ENCODE peak calls at places on chromosomes 13 and 19, in eight cellular contexts. Y is CD8-positive, alpha-beta memory T cell; W is GM23338; B is CD8-positive, alpha-beta T cell; A is sigmoid colon; X is tibial nerve; L is colonic mucosa; N is stomach. T is an unnamed sample.

GRCh38 chr19:53182202-53182601 is 11.0 kb downstream of the ZNF665 start:
- DNase-seq in W (no peak), L (no peak), X (no peak), Y (no peak), N (no peak), B (no peak), A (no peak), T (no peak)

GRCh38 chr13:22961835-22962537 is 218.8 kb upstream of the SGCG start:
- DNase-seq in N (no peak), B (no peak), A (no peak), Y (no peak), W (no peak), L (no peak), X (no peak), T (no peak)

GRCh38 chr19:33124207-33125098 is 7.5 kb upstream of the WDR88 start:
- DNase-seq in W (no peak), B (no peak), A (no peak), X (no peak), Y (no peak), L (no peak), N (no peak), T (no peak)

GRCh38 chr19:32606289-32606688 is 25.3 kb downstream of the PDCD5 start:
- DNase-seq in X (no peak), L (no peak), W (no peak), B (no peak), N (no peak), A (no peak), Y (no peak), T (no peak)

GRCh38 chr13:23673354-23673753 is 103.1 kb downstream of the TNFRSF19 start:
- DNase-seq in Y (no peak), N (no peak), W (no peak), X (no peak), A (no peak), B (no peak), L (no peak), T (peak; percentile 39)

GRCh38 chr13:40433577-40433976 is 232.9 kb downstream of the FOXO1 start:
- DNase-seq in A (no peak), L (no peak), B (no peak), X (no peak), Y (peak; percentile 27), N (no peak), W (no peak), T (no peak)

GRCh38 chr19:16849168-16849567 is 20.0 kb downstream of the SIN3B start:
- DNase-seq in B (no peak), X (no peak), A (no peak), N (no peak), L (peak; percentile 27), W (no peak), Y (no peak), T (no peak)

GRCh38 chr13:54198911-54199310 is 1170.3 kb downstream of the OLFM4 start:
- DNase-seq in W (no peak), A (no peak), Y (no peak), N (no peak), B (no peak), L (no peak), X (no peak), T (no peak)

GRCh38 chr19:2207991-2208860 is 27.9 kb downstream of the PLEKHJ1 start:
- DNase-seq in A (peak; percentile 85), L (peak; percentile 73), Y (peak; percentile 6), X (peak; percentile 65), B (no peak), W (peak; percentile 75), N (peak; percentile 48), T (peak; percentile 49)

GRCh38 chr13:32200741-32201140 is 114.4 kb downstream of the ZAR1L start:
- DNase-seq in L (no peak), A (no peak), B (no peak), X (no peak), N (no peak), Y (no peak), W (no peak), T (no peak)
- H3K36me3 ChIP-seq in L (no peaks in the 10 kb centered on the region), A (peaks cover 10% of the 10 kb centered on the region), B (no peaks in the 10 kb centered on the region), X (no peaks in the 10 kb centered on the region), N (peaks cover 4% of the 10 kb centered on the region), Y (no peaks in the 10 kb centered on the region), W (no peaks in the 10 kb centered on the region), T (peaks cover 6% of the 10 kb centered on the region)

GRCh38 chr13:97855570-97855970 is 97.9 kb upstream of the IPO5 start:
- DNase-seq in X (peak; percentile 46), B (no peak), L (peak; percentile 37), Y (no peak), W (peak; percentile 92), A (peak; percentile 66), N (no peak), T (peak; percentile 16)

GRCh38 chr13:97851269-97851668 is 102.2 kb upstream of the IPO5 start:
- DNase-seq in A (no peak), B (no peak), W (no peak), N (no peak), Y (no peak), L (no peak), X (no peak), T (no peak)

GRCh38 chr13:97853550-97853949 is 99.9 kb upstream of the IPO5 start:
- DNase-seq in L (no peak), Y (no peak), B (no peak), N (no peak), W (no peak), A (no peak), X (no peak), T (no peak)

GRCh38 chr13:97849305-97849704 is 104.2 kb upstream of the IPO5 start:
- DNase-seq in W (peak; percentile 73), Y (no peak), L (no peak), X (no peak), B (no peak), N (no peak), A (no peak), T (no peak)

DNA sequence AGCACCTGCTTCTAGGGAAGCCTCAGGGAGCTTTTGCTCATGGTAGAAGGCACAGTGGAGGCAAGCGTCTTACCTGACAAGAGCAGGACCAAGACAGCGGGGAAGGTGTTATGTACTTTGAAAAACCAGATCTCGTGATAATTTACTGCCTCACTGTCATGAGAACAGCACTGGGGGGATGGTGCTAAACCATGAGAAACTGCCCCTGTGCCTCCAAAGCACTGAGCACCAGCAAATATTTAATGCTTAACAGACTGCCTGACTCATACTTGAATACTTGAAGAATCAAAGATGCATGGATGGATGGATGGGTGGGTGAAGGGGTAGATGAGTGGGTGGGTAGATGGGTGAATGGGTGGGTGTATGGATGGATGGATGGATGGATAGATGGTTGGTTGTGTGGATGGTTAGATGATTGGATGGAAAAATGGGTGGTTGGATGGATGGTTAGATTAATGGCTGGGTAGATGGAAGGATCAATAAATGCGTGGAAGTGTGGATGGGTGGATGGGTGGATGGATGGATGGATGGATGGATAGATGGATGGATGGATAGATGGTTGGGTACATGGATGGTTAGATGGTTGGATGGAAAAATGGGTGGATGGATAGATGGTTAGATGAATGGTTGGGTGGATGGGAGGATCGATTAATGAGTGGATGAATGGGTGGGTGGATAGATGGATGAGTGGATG is 101.1 kb upstream of the IPO5 start:
- DNase-seq in X (no peak), L (no peak), W (no peak), N (no peak), Y (no peak), B (no peak), A (no peak), T (no peak)
- H3K4me3 ChIP-seq in X (no peak overlapping the region), L (no peak overlapping the region), W (no peak overlapping the region), N (no peak overlapping the region), Y (no peak overlapping the region), B (no peak overlapping the region), A (no peak overlapping the region), T (no peak overlapping the region)

GRCh38 chr13:30429721-30430694 is 7.7 kb downstream of the UBE2L5 start:
- DNase-seq in B (no peak), L (no peak), X (no peak), N (no peak), A (no peak), W (no peak), Y (no peak), T (no peak)
- H3K27ac ChIP-seq in B (no peak overlapping the region), L (no peak overlapping the region), X (no peak overlapping the region), N (peak overlapping the region; percentile 30), A (peak overlapping the region; percentile 35), W (no peak overlapping the region), Y (no peak overlapping the region), T (no peak overlapping the region)

DNA sequence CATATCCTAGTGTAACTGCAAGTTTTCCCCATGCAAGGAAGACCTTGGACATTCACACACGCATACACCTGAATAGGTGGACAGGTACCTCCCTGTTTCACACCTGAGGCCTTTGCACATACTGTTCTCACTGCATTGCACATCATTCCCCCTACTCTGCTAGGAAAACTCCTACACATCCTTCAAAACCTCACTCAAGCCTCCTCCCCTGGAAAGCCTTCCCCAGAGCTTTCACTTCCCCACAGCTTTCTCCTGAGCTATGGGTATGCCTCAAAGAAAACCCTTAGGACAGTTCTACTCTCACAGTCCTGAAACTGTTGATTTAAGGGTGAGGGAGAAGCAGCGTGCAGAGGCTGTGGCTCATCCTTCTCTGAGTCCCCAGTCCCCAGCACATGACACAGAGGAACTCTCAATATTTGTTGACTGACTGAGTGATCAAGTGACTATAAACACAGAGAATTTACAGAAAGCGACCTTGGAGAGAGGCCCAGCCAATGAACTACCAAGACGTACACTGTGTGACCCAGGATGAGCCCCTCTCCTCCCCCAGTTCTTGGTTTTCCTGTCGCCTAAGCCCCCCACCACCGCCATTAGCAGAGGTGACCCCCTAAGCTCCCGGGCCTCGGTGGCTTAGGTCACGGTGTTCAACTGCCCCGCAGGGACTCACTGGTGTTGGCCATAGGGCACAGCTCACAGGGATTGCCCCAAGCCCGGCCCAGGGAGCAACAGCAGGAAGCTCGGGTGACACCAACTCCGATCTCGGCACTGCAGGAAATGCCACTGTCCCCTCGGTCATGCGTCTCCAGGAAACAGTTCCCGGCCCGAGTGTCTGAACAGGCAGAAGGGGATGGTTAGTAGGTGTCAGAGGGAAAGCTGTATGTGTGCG is 40.6 kb downstream of the FBN3 start:
- DNase-seq in W (no peak), A (no peak), B (no peak), L (no peak), Y (no peak), X (no peak), N (no peak), T (no peak)
- H3K36me3 ChIP-seq in W (peaks cover 12% of the 10 kb centered on the region), A (no peaks in the 10 kb centered on the region), B (no peaks in the 10 kb centered on the region), L (no peaks in the 10 kb centered on the region), Y (no peaks in the 10 kb centered on the region), X (no peaks in the 10 kb centered on the region), N (no peaks in the 10 kb centered on the region), T (no peaks in the 10 kb centered on the region)

GRCh38 chr19:48751835-48752510 is 468 bp downstream of the FUT1 start:
- DNase-seq in L (no peak), X (no peak), Y (no peak), A (no peak), N (no peak), B (no peak), W (peak; percentile 60), T (no peak)

GRCh38 chr19:48750351-48750750 is 2.1 kb downstream of the FUT1 start:
- DNase-seq in X (no peak), Y (no peak), N (no peak), A (no peak), L (no peak), B (no peak), W (no peak), T (no peak)

GRCh38 chr19:48749571-48750198 is 2.8 kb downstream of the FUT1 start:
- DNase-seq in A (no peak), N (no peak), L (no peak), Y (no peak), W (no peak), X (no peak), B (no peak), T (no peak)

GRCh38 chr19:48752511-48753365 is at the start of gene FUT1:
- DNase-seq in A (peak; percentile 72), W (peak; percentile 98), B (peak; percentile 14), X (no peak), Y (no peak), N (peak; percentile 95), L (peak; percentile 73), T (no peak)

GRCh38 chr19:48750771-48751504 is 1.5 kb downstream of the FUT1 start:
- DNase-seq in A (no peak), L (no peak), X (no peak), W (no peak), N (peak; percentile 58), Y (no peak), B (no peak), T (no peak)
- H3K4me3 ChIP-seq in A (no peak overlapping the region), L (no peak overlapping the region), X (no peak overlapping the region), W (peak overlapping the region; percentile 98), N (peak overlapping the region; percentile 52), Y (no peak overlapping the region), B (no peak overlapping the region), T (no peak overlapping the region)

T was measured in gastrocnemius medialis.